ENCODE peak calls at places on chromosomes 3 and 15, in six cellular contexts. S is H9, R is neuronal stem cell, L is IMR-90, M is trophoblast cell, W is H1. J is an unnamed sample.
A peak's percentile ranks its signal among the peaks of the same experiment; 100 is the strongest.

GRCh38 chr3:124814620-124815421 is 72.3 kb downstream of the ITGB5 start:
- DNase-seq in S (no peak), R (no peak), L (peak; percentile 22), M (peak; percentile 63), W (no peak), J (no peak)

GRCh38 chr15:47717036-47717611 is at the start of gene SEMA6D:
- DNase-seq in S (peak; percentile 85), R (peak; percentile 83), L (peak; percentile 85), M (peak; percentile 64), W (peak; percentile 79), J (peak; percentile 93)

GRCh38 chr3:135966349-135966695 is 794 bp downstream of the PPP2R3A start:
- DNase-seq in S (no peak), R (no peak), L (no peak), M (no peak), W (no peak), J (peak; percentile 59)

GRCh38 chr15:89105147-89105546 is 16.9 kb downstream of the ABHD2 start:
- DNase-seq in S (no peak), R (no peak), L (peak; percentile 99), M (peak; percentile 60), W (no peak), J (peak; percentile 87)

GRCh38 chr3:8020047-8020446 is 481.6 kb upstream of the LMCD1 start:
- DNase-seq in S (no peak), R (no peak), L (no peak), M (no peak), W (no peak), J (no peak)

GRCh38 chr15:92801412-92801773 is 98.7 kb upstream of the CHD2 start:
- DNase-seq in S (no peak), R (no peak), L (peak; percentile 86), M (peak; percentile 86), W (no peak), J (peak; percentile 90)

GRCh38 chr15:63931556-63931955 is 97.8 kb upstream of the HERC1 start:
- DNase-seq in S (peak; percentile 12), R (no peak), L (no peak), M (no peak), W (no peak), J (no peak)

GRCh38 chr3:181880339-181880738 is 168.6 kb downstream of the SOX2 start:
- DNase-seq in S (no peak), R (peak; percentile 56), L (no peak), M (no peak), W (no peak), J (no peak)

GRCh38 chr3:14525685-14526631 is 14.2 kb downstream of the GRIP2 start:
- DNase-seq in S (no peak), R (no peak), L (peak; percentile 53), M (peak; percentile 6), W (no peak), J (peak; percentile 88)

GRCh38 chr3:139378587-139378986 is 10.9 kb downstream of the COPB2 start:
- DNase-seq in S (no peak), R (no peak), L (peak; percentile 52), M (no peak), W (no peak), J (no peak)

GRCh38 chr15:70291295-70291694 is 193.6 kb upstream of the TLE3 start:
- DNase-seq in S (no peak), R (no peak), L (no peak), M (peak; percentile 37), W (no peak), J (no peak)

GRCh38 chr15:101048191-101049011 is 129.2 kb downstream of the LRRK1 start:
- DNase-seq in S (peak; percentile 47), R (no peak), L (no peak), M (no peak), W (peak; percentile 42), J (no peak)

GRCh38 chr3:141858312-141858711 is 18.1 kb upstream of the ATP1B3 start:
- DNase-seq in S (no peak), R (no peak), L (no peak), M (no peak), W (no peak), J (no peak)

GRCh38 chr3:13823186-13823585 is 56.7 kb downstream of the WNT7A start:
- DNase-seq in S (no peak), R (no peak), L (no peak), M (no peak), W (no peak), J (no peak)

GRCh38 chr3:151568095-151568685 is 107.3 kb upstream of the IGSF10 start:
- DNase-seq in S (no peak), R (no peak), L (no peak), M (no peak), W (no peak), J (no peak)

GRCh38 chr15:60660290-60661051 is 181.5 kb upstream of the ICE2 start:
- DNase-seq in S (no peak), R (no peak), L (peak; percentile 73), M (peak; percentile 4), W (no peak), J (peak; percentile 85)

GRCh38 chr15:31270767-31271166 is 55.9 kb upstream of the KLF13 start:
- DNase-seq in S (peak; percentile 82), R (peak; percentile 40), L (no peak), M (no peak), W (peak; percentile 62), J (no peak)

GRCh38 chr3:195907730-195908438 is 467 bp downstream of the TNK2 start:
- DNase-seq in S (no peak), R (no peak), L (no peak), M (peak; percentile 83), W (no peak), J (peak; percentile 26)

GRCh38 chr15:45550436-45550835 is 27.9 kb upstream of the SLC30A4 start:
- DNase-seq in S (no peak), R (no peak), L (peak; percentile 47), M (peak; percentile 48), W (no peak), J (no peak)

GRCh38 chr3:184822654-184823053 is 10.7 kb downstream of the VPS8 start:
- DNase-seq in S (no peak), R (no peak), L (peak; percentile 11), M (no peak), W (no peak), J (peak; percentile 48)

GRCh38 chr15:39471791-39472190 is 109.1 kb upstream of the THBS1 start:
- DNase-seq in S (no peak), R (no peak), L (peak; percentile 36), M (peak; percentile 9), W (no peak), J (peak; percentile 52)

GRCh38 chr3:66527253-66527652 is 26.4 kb upstream of the LRIG1 start:
- DNase-seq in S (no peak), R (no peak), L (no peak), M (no peak), W (no peak), J (no peak)

GRCh38 chr3:52193059-52193458 is 4.9 kb upstream of the ALAS1 start:
- DNase-seq in S (no peak), R (no peak), L (peak; percentile 44), M (no peak), W (no peak), J (peak; percentile 31)

GRCh38 chr3:129446926-129447325 is 6.9 kb downstream of the IFT122 start:
- DNase-seq in S (no peak), R (no peak), L (no peak), M (no peak), W (no peak), J (no peak)

GRCh38 chr15:85785887-85786777 is 8.6 kb downstream of the KLHL25 start:
- DNase-seq in S (no peak), R (no peak), L (peak; percentile 58), M (no peak), W (no peak), J (peak; percentile 38)

GRCh38 chr3:70853161-70853560 is 540.7 kb upstream of the MDFIC2 start:
- DNase-seq in S (no peak), R (no peak), L (no peak), M (no peak), W (no peak), J (no peak)
- H3K18ac ChIP-seq in S (no peak overlapping the region), R (no peak overlapping the region), L (peak overlapping the region; percentile 67), M (no peak overlapping the region), W (no peak overlapping the region), J (no peak overlapping the region)

DNA sequence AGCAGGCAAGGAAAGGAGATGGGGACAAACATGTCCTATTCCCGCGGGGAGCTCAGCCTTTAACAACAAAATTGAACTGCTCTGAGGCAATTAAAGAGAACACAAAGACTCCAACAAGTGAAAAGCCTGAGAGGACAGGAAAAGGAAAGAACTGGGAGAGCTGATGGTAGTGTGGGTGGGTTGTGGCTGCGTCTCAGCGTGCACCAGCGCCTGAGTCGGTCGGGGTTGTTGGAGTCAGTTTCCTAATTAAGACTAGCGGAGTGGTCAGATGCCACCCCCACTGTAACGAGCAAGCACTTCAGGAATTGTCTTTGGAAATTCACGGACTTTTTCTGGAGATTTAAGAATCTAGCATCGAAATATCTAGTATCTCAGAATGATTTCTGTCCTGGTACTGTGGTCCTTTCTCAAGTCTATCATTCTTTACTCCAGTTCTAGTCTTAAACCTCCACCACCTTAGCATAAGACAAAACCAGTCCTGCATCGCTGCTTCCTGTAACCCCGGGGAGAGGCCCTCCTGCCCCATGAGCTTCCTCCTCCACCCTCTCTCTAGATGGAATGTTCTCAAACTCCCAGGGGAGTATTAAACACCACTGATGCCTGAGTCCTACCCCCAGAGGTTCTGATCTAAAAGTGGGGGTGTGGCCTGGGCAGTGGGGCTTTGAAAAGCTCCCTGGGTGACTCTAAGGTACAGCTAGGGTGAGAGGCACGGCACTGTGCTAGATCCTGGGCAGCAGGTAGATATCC is 104.0 kb downstream of the CYP19A1 start:
- DNase-seq in S (no peak), R (no peak), L (no peak), M (no peak), W (no peak), J (no peak)
- H3K14ac ChIP-seq in S (no peak overlapping the region), R (no peak overlapping the region), L (no peak overlapping the region), M (no peak overlapping the region), W (no peak overlapping the region), J (no peak overlapping the region)

DNA sequence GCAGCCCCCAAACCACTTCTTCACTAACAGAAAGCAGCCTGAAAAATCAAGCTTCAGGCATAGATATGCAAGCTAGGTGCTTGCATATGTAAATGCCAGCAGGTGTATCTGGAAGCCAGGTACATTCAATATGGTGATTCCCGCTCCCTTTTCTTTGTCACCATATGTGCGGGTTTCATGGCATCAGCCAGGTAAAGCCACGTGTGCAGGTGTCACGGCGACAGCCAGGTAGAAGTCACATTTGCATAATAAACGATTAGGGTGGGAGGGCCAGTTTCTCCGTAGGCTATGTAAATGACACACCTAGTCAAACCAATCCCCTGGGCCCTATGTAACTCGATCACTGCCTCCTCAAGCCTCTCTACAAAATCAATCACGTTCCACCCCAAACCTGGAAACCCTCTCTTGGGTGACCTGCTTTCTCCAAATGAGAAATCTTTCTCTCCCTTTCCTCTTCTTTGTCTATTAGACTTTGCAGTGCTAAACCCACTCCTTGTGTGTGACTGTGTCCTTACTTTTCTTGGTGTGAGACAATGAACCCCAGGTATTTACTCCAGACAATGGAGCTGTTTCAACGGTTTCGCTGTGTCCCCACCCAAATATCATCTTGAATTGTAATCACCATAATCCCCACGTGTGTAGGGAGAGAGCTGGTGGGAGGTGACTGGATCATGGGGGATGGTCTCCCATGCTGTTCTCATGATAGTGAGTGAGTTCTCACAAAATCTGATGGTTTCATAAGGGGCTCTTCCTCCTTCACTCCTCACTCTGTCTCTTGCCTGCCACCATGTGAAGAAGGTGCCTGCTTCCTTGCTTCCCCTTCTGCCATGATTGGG is 44.6 kb downstream of the ONECUT1 start:
- DNase-seq in S (peak; percentile 98), R (no peak), L (no peak), M (no peak), W (peak; percentile 67), J (no peak)
- H3K18ac ChIP-seq in S (peak overlapping the region; percentile 64), R (no peak overlapping the region), L (no peak overlapping the region), M (no peak overlapping the region), W (peak overlapping the region; percentile 93), J (no peak overlapping the region)

DNA sequence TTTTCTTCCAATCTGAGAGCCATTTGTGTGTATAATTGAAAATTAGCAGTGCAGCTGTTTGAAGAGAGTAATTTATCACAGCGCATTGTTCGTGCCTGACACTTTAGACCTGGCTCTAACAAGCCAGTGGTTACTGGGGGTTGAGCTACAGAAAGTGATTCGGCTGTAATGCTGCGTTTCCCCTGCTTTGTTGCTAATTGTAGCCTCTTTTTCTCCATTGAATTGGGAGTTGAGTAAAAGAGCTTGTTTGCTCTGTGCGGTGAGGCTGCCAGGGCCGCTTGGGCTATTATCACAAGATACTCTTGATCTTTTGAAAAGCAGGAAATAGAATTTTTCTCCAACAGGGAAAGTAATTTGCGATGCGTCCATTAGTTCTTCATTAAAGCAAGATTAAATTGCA is 64.9 kb upstream of the CCDC39 start:
- DNase-seq in S (no peak), R (peak; percentile 47), L (no peak), M (no peak), W (no peak), J (no peak)
- H3K14ac ChIP-seq in S (no peak overlapping the region), R (no peak overlapping the region), L (no peak overlapping the region), M (no peak overlapping the region), W (no peak overlapping the region), J (no peak overlapping the region)